ENCODE peak calls at places on chromosomes 2 and 18, in four cellular contexts. C is GM23248, R is MCF 10A, S is anterior cingulate cortex. Y is an unnamed sample.

GRCh38 chr2:68860111-68860510 is 11.1 kb downstream of the BMP10 start:
- DNase-seq in C (no peak), R (no peak), S (no peak), Y (no peak)

GRCh38 chr18:22302152-22302551 is 115.6 kb downstream of the CTAGE1 start:
- DNase-seq in C (no peak), R (no peak), S (no peak), Y (no peak)

GRCh38 chr2:15721411-15722094 is 129.9 kb downstream of the DDX1 start:
- DNase-seq in C (no peak), R (no peak), S (no peak), Y (no peak)

GRCh38 chr2:110807520-110807919 is 75.1 kb downstream of the ACOXL start:
- DNase-seq in C (peak), R (no peak), S (no peak), Y (no peak)

GRCh38 chr2:216023055-216023648 is 9.8 kb upstream of the MREG start:
- DNase-seq in C (peak), R (peak), S (no peak), Y (no peak)

GRCh38 chr2:86809481-86810121 is 18.9 kb upstream of the CD8A start:
- DNase-seq in C (no peak), R (no peak), S (no peak), Y (no peak)

GRCh38 chr18:76977681-76978234 is 154.8 kb downstream of the MBP start:
- DNase-seq in C (no peak), R (no peak), S (no peak), Y (peak)

GRCh38 chr2:166932032-166932431 is 43.8 kb downstream of the XIRP2 start:
- DNase-seq in C (no peak), R (no peak), S (no peak), Y (no peak)

GRCh38 chr18:10732990-10733389 is 207.2 kb downstream of the NAPG start:
- DNase-seq in C (no peak), R (no peak), S (no peak), Y (no peak)

GRCh38 chr18:75809392-75809791 is 381.9 kb upstream of the SMIM21 start:
- DNase-seq in C (no peak), R (no peak), S (no peak), Y (no peak)

GRCh38 chr2:88125344-88125923 is 2.4 kb downstream of the FABP1 start:
- DNase-seq in C (no peak), R (no peak), S (no peak), Y (no peak)

GRCh38 chr2:240511351-240512108 is 46.3 kb downstream of the ANKMY1 start:
- DNase-seq in C (no peak), R (no peak), S (no peak), Y (peak)

GRCh38 chr18:44630118-44630517 is 50.6 kb upstream of the SETBP1 start:
- DNase-seq in C (no peak), R (no peak), S (no peak), Y (no peak)

GRCh38 chr2:228768818-228769217 is 502.3 kb downstream of the PID1 start:
- DNase-seq in C (peak), R (peak), S (no peak), Y (no peak)

GRCh38 chr2:20534913-20535801 is 88.3 kb downstream of the RHOB start:
- DNase-seq in C (no peak), R (no peak), S (no peak), Y (no peak)

GRCh38 chr2:181231886-181232644 is 225.1 kb upstream of the ITGA4 start:
- DNase-seq in C (peak), R (no peak), S (no peak), Y (no peak)